ENCODE peak calls at places on chromosome 2, in nine cellular contexts. Q, W, A, K, O, I, N, T and B are unnamed samples.

GRCh38 chr2:240295256-240296103 is 140.0 kb upstream of the GPC1 start:
- DNase-seq in Q (no peak), W (peak; percentile 45), A (no peak), K (no peak), O (no peak), I (no peak), N (no peak), T (no peak), B (no peak)

GRCh38 chr2:98160574-98160973 is 73.6 kb downstream of the VWA3B start:
- DNase-seq in Q (no peak), W (no peak), A (no peak), K (no peak), O (no peak), I (no peak), N (peak; percentile 57), T (no peak), B (no peak)

GRCh38 chr2:46389417-46389916 is 89.9 kb upstream of the TMEM247 start:
- DNase-seq in Q (no peak), W (peak; percentile 37), A (no peak), K (no peak), O (no peak), I (peak; percentile 19), N (peak; percentile 45), T (no peak), B (no peak)

GRCh38 chr2:393711-394696 is 106.1 kb upstream of the ALKAL2 start:
- DNase-seq in Q (peak; percentile 49), W (peak; percentile 79), A (peak; percentile 1), K (no peak), O (no peak), I (peak; percentile 1), N (no peak), T (peak; percentile 73), B (peak; percentile 69)

GRCh38 chr2:169727065-169727464 is 6.6 kb upstream of the KLHL23 start:
- DNase-seq in Q (no peak), W (peak; percentile 64), A (no peak), K (peak; percentile 54), O (no peak), I (no peak), N (no peak), T (no peak), B (no peak)

GRCh38 chr2:241496003-241496707 is 12.2 kb downstream of the STK25 start:
- DNase-seq in Q (no peak), W (no peak), A (no peak), K (no peak), O (no peak), I (no peak), N (no peak), T (no peak), B (no peak)

GRCh38 chr2:180962727-180963312 is 17.6 kb upstream of the UBE2E3 start:
- DNase-seq in Q (no peak), W (no peak), A (no peak), K (no peak), O (no peak), I (no peak), N (no peak), T (peak; percentile 22), B (no peak)

GRCh38 chr2:33069894-33070651 is 123.3 kb downstream of the LTBP1 start:
- DNase-seq in Q (no peak), W (no peak), A (peak; percentile 99), K (no peak), O (peak; percentile 75), I (peak; percentile 96), N (no peak), T (peak; percentile 98), B (peak; percentile 88)

GRCh38 chr2:237932731-237933131 is 34.1 kb upstream of the UBE2F start:
- DNase-seq in Q (no peak), W (no peak), A (peak; percentile 83), K (no peak), O (no peak), I (peak; percentile 60), N (no peak), T (no peak), B (no peak)

GRCh38 chr2:20925265-20925889 is 102.5 kb upstream of the LDAH start:
- DNase-seq in Q (no peak), W (peak; percentile 87), A (peak; percentile 35), K (no peak), O (no peak), I (peak; percentile 2), N (no peak), T (peak; percentile 36), B (no peak)

GRCh38 chr2:109324859-109325258 is 195.9 kb downstream of the SH3RF3 start:
- DNase-seq in Q (no peak), W (no peak), A (peak; percentile 98), K (no peak), O (peak; percentile 87), I (peak; percentile 98), N (peak; percentile 33), T (peak; percentile 98), B (no peak)

GRCh38 chr2:231545105-231545902 is 15.1 kb upstream of the NMUR1 start:
- DNase-seq in Q (peak; percentile 20), W (no peak), A (no peak), K (no peak), O (no peak), I (peak; percentile 78), N (peak; percentile 60), T (no peak), B (no peak)

GRCh38 chr2:218895758-218896500 is 15.3 kb downstream of the WNT10A start:
- DNase-seq in Q (no peak), W (peak; percentile 65), A (no peak), K (no peak), O (no peak), I (no peak), N (no peak), T (no peak), B (no peak)

GRCh38 chr2:96163768-96164429 is 18.7 kb upstream of the DUSP2 start:
- DNase-seq in Q (peak; percentile 50), W (no peak), A (no peak), K (no peak), O (peak; percentile 40), I (peak; percentile 18), N (no peak), T (no peak), B (peak; percentile 34)

GRCh38 chr2:47024046-47024445 is 108.4 kb upstream of the MCFD2 start:
- DNase-seq in Q (no peak), W (no peak), A (peak; percentile 42), K (no peak), O (no peak), I (no peak), N (no peak), T (no peak), B (no peak)

GRCh38 chr2:9768388-9768787 is 74.9 kb upstream of the TAF1B start:
- DNase-seq in Q (no peak), W (peak; percentile 94), A (peak; percentile 28), K (peak; percentile 75), O (no peak), I (no peak), N (no peak), T (no peak), B (no peak)
- TF ChIP-seq CTCF in Q (no peak), W (peak; percentile 83), A (no peak), K (no peak), O (no peak), I (peak; percentile 28), N (no peak), T (no peak), B (no peak)

GRCh38 chr2:195819276-195819675 is 162.2 kb downstream of the SLC39A10 start:
- DNase-seq in Q (no peak), W (no peak), A (peak; percentile 56), K (no peak), O (no peak), I (no peak), N (no peak), T (no peak), B (no peak)
- TF ChIP-seq CTCF in Q (no peak), W (no peak), A (no peak), K (no peak), O (no peak), I (no peak), N (no peak), T (no peak), B (no peak)

DNA sequence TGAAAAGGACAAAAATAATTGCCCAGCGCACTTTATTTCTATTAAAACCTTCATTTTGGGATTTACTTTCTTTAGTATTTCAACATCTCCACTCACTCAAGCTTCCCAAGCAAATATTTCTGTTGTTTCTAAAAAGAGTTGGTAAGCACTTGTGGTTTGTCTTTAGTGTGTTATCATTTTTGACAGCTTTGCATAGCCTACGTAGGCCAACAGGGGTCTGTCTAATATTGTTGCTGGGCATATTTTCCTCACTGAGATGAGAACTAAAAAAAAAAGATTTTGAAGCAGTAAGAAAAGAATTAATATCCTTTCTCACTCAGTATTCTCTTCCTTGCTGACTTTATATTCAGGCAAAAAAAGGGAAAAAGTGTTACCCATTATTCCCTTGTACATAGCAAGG is 494.1 kb downstream of the ARHGAP15 start:
- DNase-seq in Q (no peak), W (no peak), A (no peak), K (no peak), O (no peak), I (no peak), N (no peak), T (no peak), B (no peak)
- TF ChIP-seq CTCF in Q (no peak), W (no peak), A (no peak), K (no peak), O (no peak), I (no peak), N (no peak), T (no peak), B (no peak)

DNA sequence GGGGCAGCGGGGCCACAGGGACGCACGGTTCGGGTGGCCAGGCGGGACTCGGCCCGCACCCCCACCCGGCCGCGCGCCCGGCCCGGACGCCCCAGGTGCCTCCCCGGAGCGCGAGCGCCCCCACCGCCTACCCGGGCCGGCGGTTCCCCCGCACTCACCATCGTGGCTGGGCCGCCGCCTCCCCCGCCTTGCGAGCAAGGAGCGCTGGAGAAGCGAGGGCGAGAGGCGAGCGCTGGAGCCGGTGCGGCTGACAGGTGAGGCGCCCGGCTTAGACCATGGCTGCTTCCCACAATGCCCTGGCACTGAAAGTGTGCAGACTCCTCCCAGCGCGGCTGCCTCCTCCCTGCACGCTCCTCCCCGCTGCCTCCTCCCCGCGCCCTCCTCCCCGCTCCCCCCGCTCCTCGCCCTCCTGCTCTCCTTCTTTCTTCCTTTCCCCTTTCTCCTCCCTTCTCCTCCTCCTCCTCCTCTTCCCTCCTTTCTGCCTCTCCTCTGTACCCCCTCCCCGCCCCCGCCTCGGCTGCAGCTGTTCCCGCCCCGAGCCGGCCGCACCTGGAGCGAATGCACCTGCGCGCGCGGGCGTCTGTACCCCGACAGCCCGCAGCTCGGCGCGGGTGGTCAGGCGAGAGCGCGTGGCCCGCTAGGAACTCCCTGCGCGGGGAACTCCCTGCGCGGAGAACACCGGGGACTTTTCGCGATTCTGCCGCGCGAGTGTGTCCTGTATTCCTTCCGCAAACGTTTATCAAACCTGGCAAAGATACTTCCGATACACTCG is at the start of gene AP1S3:
- DNase-seq in Q (peak; percentile 47), W (peak; percentile 95), A (peak; percentile 76), K (peak; percentile 75), O (peak; percentile 73), I (peak; percentile 47), N (peak; percentile 54), T (peak; percentile 83), B (peak; percentile 88)
- TF ChIP-seq CTCF in Q (no peak), W (no peak), A (no peak), K (no peak), O (no peak), I (no peak), N (no peak), T (no peak), B (peak; percentile 31)

GRCh38 chr2:171025199-171025598 is 96.1 kb downstream of the GORASP2 start:
- DNase-seq in Q (no peak), W (no peak), A (no peak), K (no peak), O (no peak), I (no peak), N (no peak), T (no peak), B (no peak)
- TF ChIP-seq CTCF in Q (no peak), W (no peak), A (no peak), K (no peak), O (no peak), I (no peak), N (no peak), T (no peak), B (no peak)